ENCODE peak calls at places on chromosomes 1 and 21, in eight cellular contexts. One of them, this sample, is unnamed.
A peak's percentile ranks its signal among the peaks of the same experiment; 100 is the strongest.

GRCh38 chr1:203652718-203653461 is 26.3 kb downstream of the ATP2B4 start:
- DNase-seq in EL: no peak
- DNase-seq in stomach: no peak
- DNase-seq in LHCN-M2: no peak
- DNase-seq in GM12892: no peak
- DNase-seq in stimulated activated effector memory CD8-positive, alpha-beta T cell treated with anti-CD3 and anti-CD28 coated beads, Interleukin-12 subunit alpha, Interleukin-12 subunit beta, amount 100 ng/mL, for 72 hours: peak; percentile 67
- DNase-seq in NCI-H1417: no peak
- DNase-seq in HTR-8/SVneo: no peak
- DNase-seq in this sample: no peak

GRCh38 chr21:31444061-31444460 is 100.0 kb upstream of the TIAM1 start:
- DNase-seq in EL: peak; percentile 9
- DNase-seq in stomach: no peak
- DNase-seq in LHCN-M2: peak; percentile 67
- DNase-seq in GM12892: no peak
- DNase-seq in stimulated activated effector memory CD8-positive, alpha-beta T cell treated with anti-CD3 and anti-CD28 coated beads, Interleukin-12 subunit alpha, Interleukin-12 subunit beta, amount 100 ng/mL, for 72 hours: no peak
- DNase-seq in NCI-H1417: no peak
- DNase-seq in HTR-8/SVneo: no peak
- DNase-seq in this sample: no peak

GRCh38 chr1:17434016-17434415 is 5.5 kb downstream of the RCC2 start:
- DNase-seq in EL: no peak
- DNase-seq in stomach: no peak
- DNase-seq in LHCN-M2: no peak
- DNase-seq in GM12892: no peak
- DNase-seq in stimulated activated effector memory CD8-positive, alpha-beta T cell treated with anti-CD3 and anti-CD28 coated beads, Interleukin-12 subunit alpha, Interleukin-12 subunit beta, amount 100 ng/mL, for 72 hours: no peak
- DNase-seq in NCI-H1417: no peak
- DNase-seq in HTR-8/SVneo: no peak
- DNase-seq in this sample: no peak

GRCh38 chr1:67749844-67750689 is 65.1 kb downstream of the GADD45A start:
- DNase-seq in EL: peak; percentile 83
- DNase-seq in stomach: no peak
- DNase-seq in LHCN-M2: peak; percentile 100
- DNase-seq in GM12892: no peak
- DNase-seq in stimulated activated effector memory CD8-positive, alpha-beta T cell treated with anti-CD3 and anti-CD28 coated beads, Interleukin-12 subunit alpha, Interleukin-12 subunit beta, amount 100 ng/mL, for 72 hours: no peak
- DNase-seq in NCI-H1417: peak; percentile 67
- DNase-seq in HTR-8/SVneo: no peak
- DNase-seq in this sample: peak; percentile 80

GRCh38 chr1:1037366-1038327 is 17.7 kb downstream of the AGRN start:
- DNase-seq in EL: no peak
- DNase-seq in stomach: peak; percentile 56
- DNase-seq in LHCN-M2: no peak
- DNase-seq in GM12892: no peak
- DNase-seq in stimulated activated effector memory CD8-positive, alpha-beta T cell treated with anti-CD3 and anti-CD28 coated beads, Interleukin-12 subunit alpha, Interleukin-12 subunit beta, amount 100 ng/mL, for 72 hours: no peak
- DNase-seq in NCI-H1417: no peak
- DNase-seq in HTR-8/SVneo: no peak
- DNase-seq in this sample: no peak

GRCh38 chr1:235286667-235287066 is 41.3 kb downstream of the ARID4B start:
- DNase-seq in EL: no peak
- DNase-seq in stomach: no peak
- DNase-seq in LHCN-M2: no peak
- DNase-seq in GM12892: no peak
- DNase-seq in stimulated activated effector memory CD8-positive, alpha-beta T cell treated with anti-CD3 and anti-CD28 coated beads, Interleukin-12 subunit alpha, Interleukin-12 subunit beta, amount 100 ng/mL, for 72 hours: no peak
- DNase-seq in NCI-H1417: no peak
- DNase-seq in HTR-8/SVneo: no peak
- DNase-seq in this sample: no peak

GRCh38 chr1:25784575-25785051 is 15.4 kb upstream of the SELENON start:
- DNase-seq in EL: peak; percentile 69
- DNase-seq in stomach: no peak
- DNase-seq in LHCN-M2: no peak
- DNase-seq in GM12892: no peak
- DNase-seq in stimulated activated effector memory CD8-positive, alpha-beta T cell treated with anti-CD3 and anti-CD28 coated beads, Interleukin-12 subunit alpha, Interleukin-12 subunit beta, amount 100 ng/mL, for 72 hours: no peak
- DNase-seq in NCI-H1417: no peak
- DNase-seq in HTR-8/SVneo: no peak
- DNase-seq in this sample: no peak

GRCh38 chr1:92484472-92485373 is 2.0 kb downstream of the GFI1 start:
- DNase-seq in EL: peak; percentile 32
- DNase-seq in stomach: peak; percentile 48
- DNase-seq in LHCN-M2: no peak
- DNase-seq in GM12892: peak; percentile 43
- DNase-seq in stimulated activated effector memory CD8-positive, alpha-beta T cell treated with anti-CD3 and anti-CD28 coated beads, Interleukin-12 subunit alpha, Interleukin-12 subunit beta, amount 100 ng/mL, for 72 hours: peak; percentile 87
- DNase-seq in NCI-H1417: no peak
- DNase-seq in HTR-8/SVneo: no peak
- DNase-seq in this sample: peak; percentile 7

GRCh38 chr1:212976586-212976985 is 26.2 kb downstream of the VASH2 start:
- DNase-seq in EL: no peak
- DNase-seq in stomach: peak; percentile 3
- DNase-seq in LHCN-M2: no peak
- DNase-seq in GM12892: no peak
- DNase-seq in stimulated activated effector memory CD8-positive, alpha-beta T cell treated with anti-CD3 and anti-CD28 coated beads, Interleukin-12 subunit alpha, Interleukin-12 subunit beta, amount 100 ng/mL, for 72 hours: no peak
- DNase-seq in NCI-H1417: no peak
- DNase-seq in HTR-8/SVneo: no peak
- DNase-seq in this sample: no peak

GRCh38 chr1:25809283-25809926 is 9.4 kb downstream of the SELENON start:
- DNase-seq in EL: no peak
- DNase-seq in stomach: peak; percentile 53
- DNase-seq in LHCN-M2: no peak
- DNase-seq in GM12892: peak; percentile 52
- DNase-seq in stimulated activated effector memory CD8-positive, alpha-beta T cell treated with anti-CD3 and anti-CD28 coated beads, Interleukin-12 subunit alpha, Interleukin-12 subunit beta, amount 100 ng/mL, for 72 hours: no peak
- DNase-seq in NCI-H1417: no peak
- DNase-seq in HTR-8/SVneo: no peak
- DNase-seq in this sample: no peak

GRCh38 chr1:145889722-145890121 is 4.1 kb upstream of the ANKRD35 start:
- DNase-seq in EL: no peak
- DNase-seq in stomach: no peak
- DNase-seq in LHCN-M2: no peak
- DNase-seq in GM12892: no peak
- DNase-seq in stimulated activated effector memory CD8-positive, alpha-beta T cell treated with anti-CD3 and anti-CD28 coated beads, Interleukin-12 subunit alpha, Interleukin-12 subunit beta, amount 100 ng/mL, for 72 hours: no peak
- DNase-seq in NCI-H1417: peak; percentile 90
- DNase-seq in HTR-8/SVneo: no peak
- DNase-seq in this sample: no peak

GRCh38 chr1:117001254-117001927 is at the start of gene CD101:
- DNase-seq in EL: no peak
- DNase-seq in stomach: no peak
- DNase-seq in LHCN-M2: no peak
- DNase-seq in GM12892: peak; percentile 28
- DNase-seq in stimulated activated effector memory CD8-positive, alpha-beta T cell treated with anti-CD3 and anti-CD28 coated beads, Interleukin-12 subunit alpha, Interleukin-12 subunit beta, amount 100 ng/mL, for 72 hours: no peak
- DNase-seq in NCI-H1417: no peak
- DNase-seq in HTR-8/SVneo: no peak
- DNase-seq in this sample: no peak

GRCh38 chr1:22177354-22178003 is 34.6 kb upstream of the WNT4 start:
- DNase-seq in EL: no peak
- DNase-seq in stomach: no peak
- DNase-seq in LHCN-M2: no peak
- DNase-seq in GM12892: peak; percentile 49
- DNase-seq in stimulated activated effector memory CD8-positive, alpha-beta T cell treated with anti-CD3 and anti-CD28 coated beads, Interleukin-12 subunit alpha, Interleukin-12 subunit beta, amount 100 ng/mL, for 72 hours: no peak
- DNase-seq in NCI-H1417: no peak
- DNase-seq in HTR-8/SVneo: no peak
- DNase-seq in this sample: no peak

GRCh38 chr1:100955322-100955721 is 59.4 kb downstream of the SLC30A7 start:
- DNase-seq in EL: peak; percentile 84
- DNase-seq in stomach: no peak
- DNase-seq in LHCN-M2: peak; percentile 76
- DNase-seq in GM12892: no peak
- DNase-seq in stimulated activated effector memory CD8-positive, alpha-beta T cell treated with anti-CD3 and anti-CD28 coated beads, Interleukin-12 subunit alpha, Interleukin-12 subunit beta, amount 100 ng/mL, for 72 hours: no peak
- DNase-seq in NCI-H1417: no peak
- DNase-seq in HTR-8/SVneo: peak; percentile 1
- DNase-seq in this sample: no peak

GRCh38 chr1:242002528-242002927 is 3.6 kb upstream of the MAP1LC3C start:
- DNase-seq in EL: no peak
- DNase-seq in stomach: no peak
- DNase-seq in LHCN-M2: no peak
- DNase-seq in GM12892: no peak
- DNase-seq in stimulated activated effector memory CD8-positive, alpha-beta T cell treated with anti-CD3 and anti-CD28 coated beads, Interleukin-12 subunit alpha, Interleukin-12 subunit beta, amount 100 ng/mL, for 72 hours: no peak
- DNase-seq in NCI-H1417: no peak
- DNase-seq in HTR-8/SVneo: no peak
- DNase-seq in this sample: no peak

GRCh38 chr1:91523462-91523861 is 22.8 kb downstream of the CDC7 start:
- DNase-seq in EL: no peak
- DNase-seq in stomach: no peak
- DNase-seq in LHCN-M2: no peak
- DNase-seq in GM12892: no peak
- DNase-seq in stimulated activated effector memory CD8-positive, alpha-beta T cell treated with anti-CD3 and anti-CD28 coated beads, Interleukin-12 subunit alpha, Interleukin-12 subunit beta, amount 100 ng/mL, for 72 hours: no peak
- DNase-seq in NCI-H1417: no peak
- DNase-seq in HTR-8/SVneo: no peak
- DNase-seq in this sample: no peak

GRCh38 chr21:16794944-16795343 is 717.9 kb upstream of the CXADR start:
- DNase-seq in EL: peak; percentile 97
- DNase-seq in stomach: no peak
- DNase-seq in LHCN-M2: peak; percentile 94
- DNase-seq in GM12892: no peak
- DNase-seq in stimulated activated effector memory CD8-positive, alpha-beta T cell treated with anti-CD3 and anti-CD28 coated beads, Interleukin-12 subunit alpha, Interleukin-12 subunit beta, amount 100 ng/mL, for 72 hours: no peak
- DNase-seq in NCI-H1417: no peak
- DNase-seq in HTR-8/SVneo: peak; percentile 22
- DNase-seq in this sample: no peak

GRCh38 chr1:112386786-112387346 is 9.1 kb upstream of the CTTNBP2NL start:
- DNase-seq in EL: no peak
- DNase-seq in stomach: no peak
- DNase-seq in LHCN-M2: no peak
- DNase-seq in GM12892: no peak
- DNase-seq in stimulated activated effector memory CD8-positive, alpha-beta T cell treated with anti-CD3 and anti-CD28 coated beads, Interleukin-12 subunit alpha, Interleukin-12 subunit beta, amount 100 ng/mL, for 72 hours: no peak
- DNase-seq in NCI-H1417: no peak
- DNase-seq in HTR-8/SVneo: no peak
- DNase-seq in this sample: no peak

GRCh38 chr1:117572546-117572945 is 33.3 kb upstream of the TENT5C start:
- DNase-seq in EL: no peak
- DNase-seq in stomach: peak; percentile 39
- DNase-seq in LHCN-M2: no peak
- DNase-seq in GM12892: no peak
- DNase-seq in stimulated activated effector memory CD8-positive, alpha-beta T cell treated with anti-CD3 and anti-CD28 coated beads, Interleukin-12 subunit alpha, Interleukin-12 subunit beta, amount 100 ng/mL, for 72 hours: no peak
- DNase-seq in NCI-H1417: no peak
- DNase-seq in HTR-8/SVneo: no peak
- DNase-seq in this sample: no peak

GRCh38 chr1:1419363-1419811 is 1.7 kb downstream of the ANKRD65 start:
- DNase-seq in EL: no peak
- DNase-seq in stomach: no peak
- DNase-seq in LHCN-M2: no peak
- DNase-seq in GM12892: no peak
- DNase-seq in stimulated activated effector memory CD8-positive, alpha-beta T cell treated with anti-CD3 and anti-CD28 coated beads, Interleukin-12 subunit alpha, Interleukin-12 subunit beta, amount 100 ng/mL, for 72 hours: no peak
- DNase-seq in NCI-H1417: no peak
- DNase-seq in HTR-8/SVneo: no peak
- DNase-seq in this sample: no peak

GRCh38 chr1:42433324-42433860 is 22.4 kb downstream of the ZMYND12 start:
- DNase-seq in EL: no peak
- DNase-seq in stomach: no peak
- DNase-seq in LHCN-M2: no peak
- DNase-seq in GM12892: no peak
- DNase-seq in stimulated activated effector memory CD8-positive, alpha-beta T cell treated with anti-CD3 and anti-CD28 coated beads, Interleukin-12 subunit alpha, Interleukin-12 subunit beta, amount 100 ng/mL, for 72 hours: no peak
- DNase-seq in NCI-H1417: no peak
- DNase-seq in HTR-8/SVneo: no peak
- DNase-seq in this sample: no peak

GRCh38 chr1:118958140-118958539 is 30.0 kb downstream of the TBX15 start:
- DNase-seq in EL: no peak
- DNase-seq in stomach: no peak
- DNase-seq in LHCN-M2: no peak
- DNase-seq in GM12892: no peak
- DNase-seq in stimulated activated effector memory CD8-positive, alpha-beta T cell treated with anti-CD3 and anti-CD28 coated beads, Interleukin-12 subunit alpha, Interleukin-12 subunit beta, amount 100 ng/mL, for 72 hours: no peak
- DNase-seq in NCI-H1417: no peak
- DNase-seq in HTR-8/SVneo: no peak
- DNase-seq in this sample: no peak

GRCh38 chr1:4778056-4778455 is 123.6 kb downstream of the AJAP1 start:
- DNase-seq in EL: no peak
- DNase-seq in stomach: no peak
- DNase-seq in LHCN-M2: no peak
- DNase-seq in GM12892: no peak
- DNase-seq in stimulated activated effector memory CD8-positive, alpha-beta T cell treated with anti-CD3 and anti-CD28 coated beads, Interleukin-12 subunit alpha, Interleukin-12 subunit beta, amount 100 ng/mL, for 72 hours: no peak
- DNase-seq in NCI-H1417: peak; percentile 56
- DNase-seq in HTR-8/SVneo: no peak
- DNase-seq in this sample: peak; percentile 43

GRCh38 chr1:70945266-70945665 is 102.3 kb downstream of the PTGER3 start:
- DNase-seq in EL: no peak
- DNase-seq in stomach: peak; percentile 38
- DNase-seq in LHCN-M2: no peak
- DNase-seq in GM12892: no peak
- DNase-seq in stimulated activated effector memory CD8-positive, alpha-beta T cell treated with anti-CD3 and anti-CD28 coated beads, Interleukin-12 subunit alpha, Interleukin-12 subunit beta, amount 100 ng/mL, for 72 hours: no peak
- DNase-seq in NCI-H1417: no peak
- DNase-seq in HTR-8/SVneo: no peak
- DNase-seq in this sample: no peak

GRCh38 chr1:151715726-151716404 is 738 bp downstream of the CELF3 start:
- DNase-seq in EL: no peak
- DNase-seq in stomach: no peak
- DNase-seq in LHCN-M2: no peak
- DNase-seq in GM12892: no peak
- DNase-seq in stimulated activated effector memory CD8-positive, alpha-beta T cell treated with anti-CD3 and anti-CD28 coated beads, Interleukin-12 subunit alpha, Interleukin-12 subunit beta, amount 100 ng/mL, for 72 hours: no peak
- DNase-seq in NCI-H1417: peak; percentile 62
- DNase-seq in HTR-8/SVneo: no peak
- DNase-seq in this sample: peak; percentile 26

GRCh38 chr1:22650089-22650693 is 2.8 kb upstream of the C1QB start:
- DNase-seq in EL: no peak
- DNase-seq in stomach: no peak
- DNase-seq in LHCN-M2: no peak
- DNase-seq in GM12892: no peak
- DNase-seq in stimulated activated effector memory CD8-positive, alpha-beta T cell treated with anti-CD3 and anti-CD28 coated beads, Interleukin-12 subunit alpha, Interleukin-12 subunit beta, amount 100 ng/mL, for 72 hours: no peak
- DNase-seq in NCI-H1417: no peak
- DNase-seq in HTR-8/SVneo: no peak
- DNase-seq in this sample: no peak

GRCh38 chr1:207698822-207699483 is 52.9 kb upstream of the CD46 start:
- DNase-seq in EL: peak; percentile 65
- DNase-seq in stomach: peak; percentile 62
- DNase-seq in LHCN-M2: peak; percentile 54
- DNase-seq in GM12892: no peak
- DNase-seq in stimulated activated effector memory CD8-positive, alpha-beta T cell treated with anti-CD3 and anti-CD28 coated beads, Interleukin-12 subunit alpha, Interleukin-12 subunit beta, amount 100 ng/mL, for 72 hours: peak; percentile 62
- DNase-seq in NCI-H1417: peak; percentile 20
- DNase-seq in HTR-8/SVneo: peak; percentile 7
- DNase-seq in this sample: no peak

GRCh38 chr1:17605582-17606344 is 66.3 kb downstream of the ARHGEF10L start:
- DNase-seq in EL: no peak
- DNase-seq in stomach: peak; percentile 76
- DNase-seq in LHCN-M2: no peak
- DNase-seq in GM12892: no peak
- DNase-seq in stimulated activated effector memory CD8-positive, alpha-beta T cell treated with anti-CD3 and anti-CD28 coated beads, Interleukin-12 subunit alpha, Interleukin-12 subunit beta, amount 100 ng/mL, for 72 hours: no peak
- DNase-seq in NCI-H1417: no peak
- DNase-seq in HTR-8/SVneo: no peak
- DNase-seq in this sample: peak; percentile 50

GRCh38 chr1:167221126-167221803 is 579 bp downstream of the POU2F1 start:
- DNase-seq in EL: no peak
- DNase-seq in stomach: peak; percentile 27
- DNase-seq in LHCN-M2: no peak
- DNase-seq in GM12892: peak; percentile 9
- DNase-seq in stimulated activated effector memory CD8-positive, alpha-beta T cell treated with anti-CD3 and anti-CD28 coated beads, Interleukin-12 subunit alpha, Interleukin-12 subunit beta, amount 100 ng/mL, for 72 hours: no peak
- DNase-seq in NCI-H1417: no peak
- DNase-seq in HTR-8/SVneo: no peak
- DNase-seq in this sample: no peak

GRCh38 chr1:163928080-163928479 is 606.3 kb downstream of the NUF2 start:
- DNase-seq in EL: no peak
- DNase-seq in stomach: no peak
- DNase-seq in LHCN-M2: no peak
- DNase-seq in GM12892: no peak
- DNase-seq in stimulated activated effector memory CD8-positive, alpha-beta T cell treated with anti-CD3 and anti-CD28 coated beads, Interleukin-12 subunit alpha, Interleukin-12 subunit beta, amount 100 ng/mL, for 72 hours: no peak
- DNase-seq in NCI-H1417: peak; percentile 26
- DNase-seq in HTR-8/SVneo: no peak
- DNase-seq in this sample: no peak

GRCh38 chr1:14238472-14239059 is 359.9 kb upstream of the KAZN start:
- DNase-seq in EL: no peak
- DNase-seq in stomach: peak; percentile 27
- DNase-seq in LHCN-M2: no peak
- DNase-seq in GM12892: no peak
- DNase-seq in stimulated activated effector memory CD8-positive, alpha-beta T cell treated with anti-CD3 and anti-CD28 coated beads, Interleukin-12 subunit alpha, Interleukin-12 subunit beta, amount 100 ng/mL, for 72 hours: no peak
- DNase-seq in NCI-H1417: peak; percentile 36
- DNase-seq in HTR-8/SVneo: no peak
- DNase-seq in this sample: peak; percentile 38

GRCh38 chr1:223363856-223364684 is at the start of gene SUSD4:
- DNase-seq in EL: peak; percentile 20
- DNase-seq in stomach: peak; percentile 82
- DNase-seq in LHCN-M2: no peak
- DNase-seq in GM12892: peak; percentile 30
- DNase-seq in stimulated activated effector memory CD8-positive, alpha-beta T cell treated with anti-CD3 and anti-CD28 coated beads, Interleukin-12 subunit alpha, Interleukin-12 subunit beta, amount 100 ng/mL, for 72 hours: peak; percentile 54
- DNase-seq in NCI-H1417: peak; percentile 78
- DNase-seq in HTR-8/SVneo: peak; percentile 11
- DNase-seq in this sample: peak; percentile 69

GRCh38 chr1:2230781-2231666 is 2.9 kb downstream of the SKI start:
- DNase-seq in EL: peak; percentile 43
- DNase-seq in stomach: no peak
- DNase-seq in LHCN-M2: peak; percentile 24
- DNase-seq in GM12892: no peak
- DNase-seq in stimulated activated effector memory CD8-positive, alpha-beta T cell treated with anti-CD3 and anti-CD28 coated beads, Interleukin-12 subunit alpha, Interleukin-12 subunit beta, amount 100 ng/mL, for 72 hours: peak; percentile 74
- DNase-seq in NCI-H1417: no peak
- DNase-seq in HTR-8/SVneo: no peak
- DNase-seq in this sample: no peak

GRCh38 chr1:202835548-202836072 is 24.9 kb downstream of the PCAT6 start:
- DNase-seq in EL: no peak
- DNase-seq in stomach: no peak
- DNase-seq in LHCN-M2: peak; percentile 36
- DNase-seq in GM12892: no peak
- DNase-seq in stimulated activated effector memory CD8-positive, alpha-beta T cell treated with anti-CD3 and anti-CD28 coated beads, Interleukin-12 subunit alpha, Interleukin-12 subunit beta, amount 100 ng/mL, for 72 hours: peak; percentile 60
- DNase-seq in NCI-H1417: no peak
- DNase-seq in HTR-8/SVneo: no peak
- DNase-seq in this sample: no peak